ENCODE peak calls at places on chromosomes 16 and 17, in five cellular contexts. H is NCI-H1105 treated with DMSO at 0.1 percent for 48 hours, Y is fibroblast of the conjunctiva, T is GM04503, F is NCI-H1092 treated with DMSO at 0.1 percent for 48 hours. U is an unnamed sample.

GRCh38 chr16:26762596-26762995 is 304.1 kb upstream of the C16orf82 start:
- DNase-seq in H (no peak), T (no peak), F (no peak), Y (no peak), U (no peak)

GRCh38 chr17:7177954-7178477 is 1.2 kb downstream of the ASGR1 start:
- DNase-seq in Y (no peak), F (no peak), T (no peak), H (peak; percentile 76), U (no peak)

GRCh38 chr16:3490911-3491629 is 4.2 kb downstream of the C16orf90 start:
- DNase-seq in Y (no peak), H (peak; percentile 6), T (no peak), F (peak; percentile 69), U (no peak)

GRCh38 chr16:87896924-87897562 is 27.7 kb upstream of the SLC7A5 start:
- DNase-seq in F (no peak), T (no peak), H (no peak), Y (no peak), U (no peak)

GRCh38 chr17:73533801-73534574 is 110.3 kb downstream of the SDK2 start:
- DNase-seq in Y (no peak), T (no peak), F (no peak), H (no peak), U (peak; percentile 74)

GRCh38 chr16:64951681-64952080 is 170.2 kb downstream of the CDH11 start:
- DNase-seq in F (no peak), Y (no peak), H (no peak), T (no peak), U (no peak)

GRCh38 chr17:39704821-39705551 is 5.1 kb downstream of the ERBB2 start:
- DNase-seq in H (no peak), F (no peak), Y (no peak), T (no peak), U (no peak)

GRCh38 chr16:19203374-19203966 is 35.4 kb downstream of the SYT17 start:
- DNase-seq in F (peak; percentile 22), H (no peak), Y (no peak), T (no peak), U (no peak)

GRCh38 chr16:88780100-88781062 is 4.6 kb downstream of the PIEZO1 start:
- DNase-seq in H (no peak), F (no peak), Y (no peak), T (no peak), U (no peak)

GRCh38 chr17:19248923-19249574 is 11.9 kb downstream of the EPN2 start:
- DNase-seq in Y (no peak), H (no peak), F (no peak), T (peak; percentile 62), U (peak; percentile 71)

GRCh38 chr16:1181715-1182671 is 29.1 kb downstream of the CACNA1H start:
- DNase-seq in H (no peak), F (peak; percentile 21), T (peak; percentile 6), Y (peak; percentile 27), U (no peak)

GRCh38 chr17:40937384-40937819 is at the start of gene KRT23:
- DNase-seq in H (no peak), F (no peak), Y (no peak), T (no peak), U (no peak)

GRCh38 chr17:67646472-67646871 is 71.3 kb upstream of the NOL11 start:
- DNase-seq in T (no peak), F (no peak), Y (no peak), H (no peak), U (no peak)

GRCh38 chr16:85570213-85570734 is 42.8 kb upstream of the GSE1 start:
- DNase-seq in F (no peak), T (no peak), H (no peak), Y (no peak), U (no peak)

GRCh38 chr16:19143241-19143640 is 24.8 kb upstream of the SYT17 start:
- DNase-seq in Y (no peak), F (no peak), H (no peak), T (no peak), U (no peak)

GRCh38 chr16:57530104-57530522 is 6.3 kb downstream of the CCDC102A start:
- DNase-seq in T (no peak), H (no peak), F (no peak), Y (no peak), U (no peak)

GRCh38 chr17:61065263-61065773 is 334.3 kb upstream of the TBX2 start:
- DNase-seq in T (peak; percentile 56), F (no peak), Y (no peak), H (no peak), U (no peak)

GRCh38 chr16:88865742-88866141 is 718 bp downstream of the PABPN1L start:
- DNase-seq in H (no peak), T (no peak), Y (no peak), F (no peak), U (no peak)

GRCh38 chr16:13186813-13187212 is 285.4 kb downstream of the SHISA9 start:
- DNase-seq in T (no peak), Y (no peak), H (no peak), F (no peak), U (no peak)

GRCh38 chr17:78022425-78022824 is 63.9 kb downstream of the TNRC6C start:
- DNase-seq in T (peak; percentile 49), F (no peak), H (no peak), Y (no peak), U (no peak)

GRCh38 chr17:73215414-73215813 is 22.6 kb downstream of the COG1 start:
- DNase-seq in H (no peak), Y (no peak), F (no peak), T (no peak), U (no peak)

GRCh38 chr17:38421224-38421841 is 6.9 kb upstream of the ARHGAP23 start:
- DNase-seq in F (peak; percentile 45), H (no peak), T (no peak), Y (no peak), U (peak; percentile 61)

U was measured in G401.